ENCODE peak calls at places on chromosomes 16 and 17, in ten cellular contexts. L, Z, G, O, M, S, F, K, W and I are unnamed samples.
A peak's percentile ranks its signal among the peaks of the same experiment; 100 is the strongest.

GRCh38 chr16:31386157-31386984 is 6.8 kb upstream of the ITGAD start:
- DNase-seq in L (peak; percentile 94), Z (no peak), G (no peak), O (peak; percentile 89), M (no peak), S (no peak), F (no peak), K (no peak), W (no peak), I (no peak)

GRCh38 chr17:2797632-2798031 is 1.4 kb downstream of the RAP1GAP2 start:
- DNase-seq in L (no peak), Z (no peak), G (no peak), O (no peak), M (no peak), S (no peak), F (no peak), K (no peak), W (no peak), I (no peak)

GRCh38 chr16:49605536-49606241 is 232.1 kb downstream of the C16orf78 start:
- DNase-seq in L (no peak), Z (peak; percentile 37), G (no peak), O (no peak), M (no peak), S (no peak), F (no peak), K (no peak), W (no peak), I (no peak)

GRCh38 chr17:9937164-9937835 is 32.2 kb upstream of the RCVRN start:
- DNase-seq in L (peak; percentile 78), Z (no peak), G (no peak), O (no peak), M (no peak), S (no peak), F (no peak), K (peak; percentile 46), W (no peak), I (no peak)

GRCh38 chr16:14240216-14240843 is 169.2 kb downstream of the MRTFB start:
- DNase-seq in L (peak; percentile 5), Z (no peak), G (no peak), O (no peak), M (no peak), S (no peak), F (no peak), K (no peak), W (no peak), I (no peak)

GRCh38 chr17:29160253-29160652 is 19.9 kb downstream of the MYO18A start:
- DNase-seq in L (no peak), Z (no peak), G (no peak), O (no peak), M (no peak), S (no peak), F (no peak), K (no peak), W (no peak), I (no peak)

GRCh38 chr17:13634001-13634400 is 32.3 kb upstream of the HS3ST3A1 start:
- DNase-seq in L (no peak), Z (no peak), G (no peak), O (no peak), M (no peak), S (no peak), F (no peak), K (no peak), W (no peak), I (no peak)

GRCh38 chr16:84553873-84554399 is 49.5 kb upstream of the MEAK7 start:
- DNase-seq in L (no peak), Z (no peak), G (no peak), O (no peak), M (no peak), S (peak; percentile 15), F (peak; percentile 14), K (no peak), W (peak; percentile 13), I (no peak)

GRCh38 chr17:57357830-57358426 is 101.6 kb downstream of the MSI2 start:
- DNase-seq in L (no peak), Z (no peak), G (no peak), O (peak; percentile 84), M (no peak), S (no peak), F (peak; percentile 81), K (no peak), W (no peak), I (no peak)

GRCh38 chr16:2956566-2956956 is 7.5 kb upstream of the KREMEN2 start:
- DNase-seq in L (no peak), Z (no peak), G (no peak), O (no peak), M (no peak), S (peak; percentile 41), F (no peak), K (no peak), W (no peak), I (no peak)

GRCh38 chr16:426115-426905 is 861 bp downstream of the RAB11FIP3 start:
- DNase-seq in L (peak; percentile 55), Z (peak; percentile 63), G (no peak), O (peak; percentile 16), M (peak; percentile 42), S (peak; percentile 95), F (peak; percentile 19), K (no peak), W (no peak), I (no peak)

GRCh38 chr16:85553436-85554113 is 59.5 kb upstream of the GSE1 start:
- DNase-seq in L (peak; percentile 76), Z (peak; percentile 80), G (peak; percentile 72), O (peak; percentile 41), M (peak; percentile 70), S (peak; percentile 86), F (peak; percentile 76), K (peak; percentile 59), W (no peak), I (no peak)

GRCh38 chr17:3594056-3594810 is 15.0 kb downstream of the TRPV1 start:
- DNase-seq in L (no peak), Z (no peak), G (no peak), O (no peak), M (no peak), S (no peak), F (no peak), K (no peak), W (no peak), I (no peak)

GRCh38 chr16:84477661-84478060 is 26.8 kb downstream of the MEAK7 start:
- DNase-seq in L (no peak), Z (peak; percentile 10), G (no peak), O (no peak), M (peak; percentile 4), S (no peak), F (no peak), K (no peak), W (no peak), I (no peak)

GRCh38 chr16:58937661-58938060 is 203.5 kb upstream of the GOT2 start:
- DNase-seq in L (no peak), Z (no peak), G (no peak), O (no peak), M (no peak), S (no peak), F (peak; percentile 1), K (no peak), W (no peak), I (no peak)

GRCh38 chr17:53627511-53627910 is 195.2 kb upstream of the KIF2B start:
- DNase-seq in L (peak; percentile 69), Z (no peak), G (no peak), O (peak; percentile 55), M (no peak), S (no peak), F (no peak), K (no peak), W (no peak), I (no peak)

GRCh38 chr16:67192781-67193260 is 866 bp downstream of the E2F4 start:
- DNase-seq in L (no peak), Z (no peak), G (no peak), O (no peak), M (no peak), S (no peak), F (peak; percentile 48), K (no peak), W (no peak), I (no peak)
- H3K36me3 ChIP-seq in L (peaks cover 19% of the 10 kb centered on the region), Z (peaks cover 40% of the 10 kb centered on the region), G (no peaks in the 10 kb centered on the region), O (peaks cover 34% of the 10 kb centered on the region), M (peaks cover 44% of the 10 kb centered on the region), S (no peaks in the 10 kb centered on the region), F (peaks cover 57% of the 10 kb centered on the region), K (peaks cover 49% of the 10 kb centered on the region), W (peaks cover 41% of the 10 kb centered on the region), I (peaks cover 22% of the 10 kb centered on the region)

DNA sequence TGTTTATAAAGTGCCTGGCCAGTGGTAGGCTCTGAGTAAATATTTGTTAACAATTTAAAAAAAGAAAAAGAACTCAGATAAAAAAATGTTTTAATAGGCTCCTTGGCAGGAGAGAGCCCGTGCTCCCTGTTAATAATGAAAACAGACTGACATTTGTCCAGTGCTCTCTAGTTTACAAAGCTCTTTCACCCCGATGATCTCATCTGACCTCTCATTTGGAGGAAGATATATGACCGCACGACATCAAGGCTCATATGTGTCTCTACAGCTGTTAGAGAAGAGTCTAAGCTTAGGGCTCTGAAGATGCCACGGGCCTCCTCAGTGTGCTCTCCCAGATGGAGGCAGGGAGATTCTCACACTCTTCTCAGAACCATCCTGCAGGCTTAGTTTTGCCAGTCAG is 280.8 kb upstream of the IRX5 start:
- DNase-seq in L (peak; percentile 16), Z (no peak), G (no peak), O (no peak), M (no peak), S (no peak), F (no peak), K (no peak), W (no peak), I (no peak)
- H3K4me1 ChIP-seq in L (peaks cover 3% of the 10 kb centered on the region), Z (peaks cover 9% of the 10 kb centered on the region), G (peaks cover 7% of the 10 kb centered on the region), O (peaks cover 50% of the 10 kb centered on the region), M (no peaks in the 10 kb centered on the region), S (no peaks in the 10 kb centered on the region), F (no peaks in the 10 kb centered on the region), K (peaks cover 53% of the 10 kb centered on the region), W (no peaks in the 10 kb centered on the region), I (peaks cover 8% of the 10 kb centered on the region)

GRCh38 chr17:5815396-5815795 is 231.1 kb upstream of the NLRP1 start:
- DNase-seq in L (no peak), Z (no peak), G (no peak), O (no peak), M (no peak), S (no peak), F (no peak), K (no peak), W (no peak), I (no peak)
- H3K36me3 ChIP-seq in L (no peaks in the 10 kb centered on the region), Z (no peaks in the 10 kb centered on the region), G (no peaks in the 10 kb centered on the region), O (no peaks in the 10 kb centered on the region), M (no peaks in the 10 kb centered on the region), S (no peaks in the 10 kb centered on the region), F (no peaks in the 10 kb centered on the region), K (no peaks in the 10 kb centered on the region), W (no peaks in the 10 kb centered on the region), I (no peaks in the 10 kb centered on the region)

DNA sequence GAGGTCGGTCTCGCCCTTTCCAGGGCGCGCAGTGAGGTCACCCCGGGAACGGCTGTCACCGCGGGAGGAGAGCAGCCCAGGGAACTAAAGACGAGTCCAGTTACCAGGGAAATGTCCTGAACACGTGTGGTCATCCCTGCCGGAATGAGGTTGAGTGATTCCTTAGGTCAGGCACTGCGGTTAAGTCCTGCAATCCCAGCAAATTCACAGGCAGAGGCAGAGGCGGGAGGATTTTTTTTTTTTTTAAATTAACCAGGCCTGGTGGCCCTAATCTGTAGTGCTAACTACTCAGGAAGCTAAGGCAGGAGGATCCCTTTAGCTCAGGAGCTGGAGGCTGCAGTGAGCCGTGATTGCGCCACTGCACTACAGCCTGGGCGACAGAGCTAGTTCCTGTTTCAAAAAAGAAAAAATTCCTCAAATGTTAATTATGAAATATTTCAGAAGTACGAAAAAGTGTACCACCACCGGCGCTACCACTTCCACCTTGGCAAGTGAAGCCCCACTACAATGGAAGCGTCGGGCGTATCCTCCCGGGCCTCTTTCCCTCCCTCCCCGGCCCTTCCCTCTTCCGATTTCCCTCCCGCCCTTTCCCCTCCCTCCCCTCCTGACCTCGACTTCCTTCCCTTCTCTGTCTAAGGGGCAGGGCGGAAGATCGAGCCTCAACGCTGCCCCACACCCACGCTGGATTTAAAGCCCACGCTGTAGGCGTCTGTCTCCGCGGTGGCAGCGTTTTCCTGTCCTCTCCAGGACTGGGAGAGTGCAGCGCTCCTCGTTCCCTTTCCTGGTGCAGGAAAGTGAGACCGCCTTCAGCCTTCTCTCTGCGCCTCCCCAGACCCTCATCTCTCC is 27.3 kb downstream of the SLFN11 start:
- DNase-seq in L (peak; percentile 71), Z (peak; percentile 64), G (peak; percentile 89), O (peak; percentile 1), M (peak; percentile 62), S (no peak), F (no peak), K (peak; percentile 75), W (peak; percentile 26), I (peak; percentile 20)
- H3K4me1 ChIP-seq in L (peaks cover 6% of the 10 kb centered on the region), Z (peaks cover 1% of the 10 kb centered on the region), G (peaks cover 51% of the 10 kb centered on the region), O (peaks cover 3% of the 10 kb centered on the region), M (no peaks in the 10 kb centered on the region), S (no peaks in the 10 kb centered on the region), F (peaks cover 13% of the 10 kb centered on the region), K (peaks cover 16% of the 10 kb centered on the region), W (peaks cover 29% of the 10 kb centered on the region), I (no peaks in the 10 kb centered on the region)